ENCODE peak calls at places on chromosomes 2 and 18, in six cellular contexts. Y is heart left ventricle, K is Peyer's patch, J is transverse colon, A is prostate gland, S is H1. Z is an unnamed sample.

GRCh38 chr18:3332376-3332775 is 70.4 kb downstream of the MYL12B start:
- DNase-seq in Y (no peak), K (no peak), J (no peak), A (no peak), S (no peak), Z (no peak)

GRCh38 chr2:61855178-61855523 is 1.3 kb upstream of the FAM161A start:
- DNase-seq in Y (no peak), K (no peak), J (peak), A (peak), S (no peak), Z (no peak)

GRCh38 chr2:214808481-214808931 is 977 bp downstream of the BARD1 start:
- DNase-seq in Y (no peak), K (no peak), J (no peak), A (no peak), S (no peak), Z (no peak)

GRCh38 chr2:12727085-12727484 is 10.3 kb downstream of the TRIB2 start:
- DNase-seq in Y (no peak), K (no peak), J (no peak), A (no peak), S (no peak), Z (no peak)

GRCh38 chr18:38801640-38802039 is 1236.0 kb upstream of the CELF4 start:
- DNase-seq in Y (no peak), K (no peak), J (no peak), A (no peak), S (no peak), Z (no peak)

GRCh38 chr2:12293868-12294267 is 422.9 kb upstream of the TRIB2 start:
- DNase-seq in Y (no peak), K (no peak), J (no peak), A (no peak), S (no peak), Z (no peak)

GRCh38 chr18:61870151-61870550 is 22.7 kb downstream of the RNF152 start:
- DNase-seq in Y (no peak), K (no peak), J (no peak), A (no peak), S (no peak), Z (no peak)

GRCh38 chr18:64807560-64807959 is 658.7 kb upstream of the LINC00305 start:
- DNase-seq in Y (no peak), K (no peak), J (no peak), A (no peak), S (no peak), Z (no peak)

GRCh38 chr18:35827275-35827929 is 145.1 kb upstream of the RMP24 start:
- DNase-seq in Y (no peak), K (no peak), J (no peak), A (no peak), S (no peak), Z (no peak)

GRCh38 chr18:7221424-7222155 is 9.3 kb upstream of the LRRC30 start:
- DNase-seq in Y (peak), K (no peak), J (peak), A (peak), S (peak), Z (peak)

GRCh38 chr2:17845806-17846205 is 29.5 kb downstream of the MSGN1 start:
- DNase-seq in Y (no peak), K (no peak), J (no peak), A (no peak), S (no peak), Z (no peak)

GRCh38 chr18:27860701-27861107 is 316.2 kb downstream of the CDH2 start:
- DNase-seq in Y (peak), K (no peak), J (no peak), A (no peak), S (no peak), Z (no peak)

GRCh38 chr2:44291281-44292248 is 16.3 kb downstream of the SLC3A1 start:
- DNase-seq in Y (no peak), K (no peak), J (peak), A (peak), S (no peak), Z (peak)

GRCh38 chr2:136248242-136248641 is 130.3 kb upstream of the CXCR4 start:
- DNase-seq in Y (no peak), K (no peak), J (no peak), A (no peak), S (no peak), Z (peak)

GRCh38 chr2:207951734-207952480 is 73.4 kb downstream of the PLEKHM3 start:
- DNase-seq in Y (no peak), K (no peak), J (no peak), A (no peak), S (no peak), Z (no peak)

GRCh38 chr2:55862673-55863390 is 60.8 kb downstream of the EFEMP1 start:
- DNase-seq in Y (no peak), K (no peak), J (no peak), A (no peak), S (no peak), Z (peak)

GRCh38 chr2:13046557-13047165 is 329.9 kb downstream of the TRIB2 start:
- DNase-seq in Y (no peak), K (no peak), J (no peak), A (no peak), S (no peak), Z (no peak)

GRCh38 chr2:42105330-42106256 is 57.8 kb downstream of the PKDCC start:
- DNase-seq in Y (peak), K (peak), J (peak), A (no peak), S (no peak), Z (peak)

GRCh38 chr18:50757358-50757757 is 62.5 kb downstream of the MRO start:
- DNase-seq in Y (no peak), K (no peak), J (peak), A (no peak), S (peak), Z (no peak)

GRCh38 chr18:48215876-48216638 is 193.1 kb downstream of the ZBTB7C start:
- DNase-seq in Y (no peak), K (no peak), J (no peak), A (no peak), S (no peak), Z (no peak)

GRCh38 chr18:31931163-31931885 is 11.6 kb downstream of the TRAPPC8 start:
- DNase-seq in Y (no peak), K (no peak), J (no peak), A (no peak), S (no peak), Z (no peak)

GRCh38 chr2:45932278-45932975 is 281.0 kb downstream of the PRKCE start:
- DNase-seq in Y (no peak), K (no peak), J (no peak), A (no peak), S (no peak), Z (no peak)

GRCh38 chr18:13539050-13539449 is 187.3 kb downstream of the FAM210A start:
- DNase-seq in Y (no peak), K (peak), J (peak), A (no peak), S (no peak), Z (no peak)

GRCh38 chr2:168550670-168551069 is 94.6 kb downstream of the CERS6 start:
- DNase-seq in Y (no peak), K (no peak), J (no peak), A (no peak), S (no peak), Z (no peak)

GRCh38 chr2:60104514-60105501 is 448.6 kb downstream of the BCL11A start:
- DNase-seq in Y (no peak), K (no peak), J (no peak), A (no peak), S (no peak), Z (no peak)

GRCh38 chr2:148132400-148132799 is 111.5 kb downstream of the MBD5 start:
- DNase-seq in Y (no peak), K (no peak), J (no peak), A (no peak), S (no peak), Z (no peak)

GRCh38 chr2:10909050-10909995 is 2.4 kb upstream of the KCNF1 start:
- DNase-seq in Y (no peak), K (no peak), J (no peak), A (no peak), S (peak), Z (no peak)

GRCh38 chr2:174535757-174536703 is 49.2 kb upstream of the GPR155 start:
- DNase-seq in Y (no peak), K (no peak), J (peak), A (no peak), S (no peak), Z (no peak)

GRCh38 chr2:241848761-241849615 is 9.7 kb downstream of the PDCD1 start:
- DNase-seq in Y (no peak), K (peak), J (no peak), A (no peak), S (no peak), Z (no peak)

GRCh38 chr18:75915941-75916640 is 488.6 kb upstream of the SMIM21 start:
- DNase-seq in Y (no peak), K (no peak), J (no peak), A (no peak), S (peak), Z (no peak)

GRCh38 chr2:95297088-95297487 is at the start of gene KCNIP3:
- DNase-seq in Y (no peak), K (no peak), J (peak), A (peak), S (no peak), Z (no peak)

GRCh38 chr2:106990307-106990706 is 104.3 kb upstream of the ST6GAL2 start:
- DNase-seq in Y (no peak), K (no peak), J (no peak), A (no peak), S (no peak), Z (no peak)

GRCh38 chr2:195447353-195447975 is 209.6 kb upstream of the SLC39A10 start:
- DNase-seq in Y (no peak), K (no peak), J (peak), A (no peak), S (no peak), Z (no peak)

GRCh38 chr2:89833780-89834117 is 1142.3 kb downstream of the RPIA start:
- DNase-seq in Y (no peak), K (no peak), J (no peak), A (no peak), S (no peak), Z (no peak)

GRCh38 chr2:74575320-74575719 is 20.8 kb downstream of the DOK1 start:
- DNase-seq in Y (no peak), K (no peak), J (no peak), A (no peak), S (no peak), Z (no peak)

GRCh38 chr2:178689808-178690207 is 117.4 kb downstream of the TTN start:
- DNase-seq in Y (no peak), K (no peak), J (no peak), A (no peak), S (no peak), Z (no peak)

DNA sequence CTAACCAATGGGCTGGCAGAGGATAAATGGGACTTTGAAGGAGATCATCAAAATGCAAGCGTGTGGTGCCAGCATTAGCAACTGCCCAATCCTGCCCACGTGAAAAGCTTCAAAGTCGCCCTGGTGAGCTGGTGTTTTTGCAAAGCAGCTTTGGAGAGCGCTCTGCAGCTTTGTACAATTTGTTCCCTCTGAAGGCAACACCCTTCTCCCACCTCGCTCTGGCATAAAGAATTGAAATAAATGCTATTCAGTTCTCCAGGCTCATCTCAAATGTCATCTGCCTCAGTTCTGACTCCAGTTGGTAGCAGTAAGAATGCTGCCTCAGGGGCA is 3.5 kb downstream of the COPS9 start:
- DNase-seq in Y (peak), K (no peak), J (no peak), A (no peak), S (no peak), Z (peak)
- H3K4me3 ChIP-seq in Y (no peak), K (no peak), J (no peak), A (no peak), S (no peak), Z (no peak)

GRCh38 chr2:20196053-20196880 is 28.7 kb downstream of the SDC1 start:
- DNase-seq in Y (no peak), K (no peak), J (peak), A (peak), S (no peak), Z (no peak)

GRCh38 chr2:20193185-20193584 is 31.7 kb downstream of the SDC1 start:
- DNase-seq in Y (no peak), K (no peak), J (no peak), A (no peak), S (no peak), Z (no peak)

GRCh38 chr2:20194097-20194989 is 30.6 kb downstream of the SDC1 start:
- DNase-seq in Y (no peak), K (no peak), J (no peak), A (no peak), S (no peak), Z (no peak)

GRCh38 chr2:20196881-20197204 is 28.1 kb downstream of the SDC1 start:
- DNase-seq in Y (no peak), K (no peak), J (no peak), A (no peak), S (no peak), Z (no peak)

GRCh38 chr2:20195431-20195830 is 29.5 kb downstream of the SDC1 start:
- DNase-seq in Y (no peak), K (no peak), J (no peak), A (no peak), S (no peak), Z (no peak)
- TF ChIP-seq POLR2A in Y (no peak), K (no peak), J (no peak), A (no peak), S (no peak), Z (no peak)

GRCh38 chr2:217949448-217949847 is 53.3 kb downstream of the TNS1 start:
- DNase-seq in Y (no peak), K (no peak), J (no peak), A (no peak), S (no peak), Z (no peak)

GRCh38 chr2:217950401-217950871 is 52.4 kb downstream of the TNS1 start:
- DNase-seq in Y (peak), K (no peak), J (no peak), A (no peak), S (no peak), Z (no peak)

GRCh38 chr2:217951521-217952247 is 51.1 kb downstream of the TNS1 start:
- DNase-seq in Y (peak), K (no peak), J (no peak), A (no peak), S (no peak), Z (no peak)

GRCh38 chr2:217952409-217952808 is 50.4 kb downstream of the TNS1 start:
- DNase-seq in Y (peak), K (no peak), J (no peak), A (no peak), S (no peak), Z (no peak)

GRCh38 chr2:217951091-217951490 is 51.7 kb downstream of the TNS1 start:
- DNase-seq in Y (peak), K (no peak), J (no peak), A (no peak), S (no peak), Z (no peak)
- H3K27ac ChIP-seq in Y (peak), K (no peak), J (peak), A (peak), S (no peak), Z (peak)

DNA sequence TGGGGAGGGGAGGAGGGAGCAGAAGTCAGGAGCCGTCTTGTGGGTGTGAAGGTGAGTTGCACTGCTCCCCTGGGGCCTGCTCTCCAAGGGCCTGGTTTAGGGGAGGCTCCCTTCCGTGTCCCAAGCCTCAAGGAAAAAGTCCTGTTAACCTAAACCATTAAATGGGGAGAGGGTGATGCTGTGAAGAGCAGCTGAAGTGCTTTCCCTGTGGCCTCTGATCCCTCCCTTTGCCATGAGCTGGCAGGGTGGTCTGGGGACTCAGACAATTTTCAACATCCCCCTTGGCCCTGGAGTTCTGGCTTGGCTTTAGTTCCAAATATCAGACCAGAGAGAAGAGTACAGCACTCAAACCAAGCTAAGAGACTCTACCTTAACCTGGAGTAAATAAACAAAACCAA is 692 bp upstream of the POMC start:
- DNase-seq in Y (no peak), K (no peak), J (no peak), A (no peak), S (no peak), Z (no peak)
- H3K4me3 ChIP-seq in Y (no peak), K (peak), J (no peak), A (no peak), S (peak), Z (no peak)

DNA sequence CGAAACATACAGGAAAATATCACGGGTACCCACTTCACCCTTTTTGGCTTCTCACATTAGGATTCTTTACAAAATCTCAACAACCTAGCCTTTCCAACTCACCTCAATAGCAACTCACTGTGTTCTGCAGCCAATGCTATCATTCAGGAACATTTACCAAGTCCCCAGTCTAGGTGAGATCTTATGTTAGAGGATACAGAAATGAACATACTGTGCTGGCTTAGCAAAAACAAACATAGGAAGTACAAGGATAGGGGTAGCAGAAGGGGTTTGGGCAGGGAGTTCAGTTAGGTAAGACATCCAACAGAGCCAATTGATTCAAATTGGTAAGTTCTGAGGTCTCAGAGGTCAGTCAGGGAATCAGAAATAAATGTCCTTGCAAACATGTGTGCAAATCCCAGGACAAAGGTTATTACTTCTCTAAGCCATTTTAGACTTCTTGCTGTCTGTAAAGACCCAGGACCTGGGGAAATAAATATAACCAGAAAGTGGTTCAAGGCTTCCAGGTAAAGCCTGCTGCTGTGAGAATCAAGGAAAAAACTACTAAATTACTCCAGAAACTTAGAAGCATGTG is 556.3 kb upstream of the CHAC2 start:
- DNase-seq in Y (no peak), K (no peak), J (no peak), A (no peak), S (no peak), Z (no peak)
- TF ChIP-seq POLR2A in Y (no peak), K (no peak), J (no peak), A (no peak), S (no peak), Z (no peak)